ENCODE peak calls at places on chromosomes 11 and 22, in four cellular contexts. C, Q, A and D are unnamed samples.

GRCh38 chr11:13329670-13330401 is 52.2 kb downstream of the BMAL1 start:
- DNase-seq in C (no peak), Q (no peak), A (no peak), D (no peak)

GRCh38 chr11:17760102-17761029 is 25.8 kb downstream of the KCNC1 start:
- DNase-seq in C (no peak), Q (peak; percentile 55), A (peak; percentile 64), D (peak; percentile 65)

GRCh38 chr11:118046051-118046963 is 30.6 kb upstream of the TMPRSS4 start:
- DNase-seq in C (no peak), Q (no peak), A (no peak), D (peak; percentile 52)

GRCh38 chr11:57751676-57752253 is at the start of gene BTBD18:
- DNase-seq in C (no peak), Q (peak; percentile 76), A (peak; percentile 63), D (peak; percentile 54)

GRCh38 chr22:22798716-22799115 is 88.9 kb upstream of the IGLL5 start:
- DNase-seq in C (no peak), Q (no peak), A (no peak), D (no peak)

GRCh38 chr22:19448076-19448607 is 631 bp upstream of the C22orf39 start:
- DNase-seq in C (no peak), Q (peak; percentile 86), A (peak; percentile 70), D (peak; percentile 86)

GRCh38 chr11:112255075-112255739 is 5.5 kb downstream of the PLET1 start:
- DNase-seq in C (no peak), Q (peak; percentile 84), A (peak; percentile 9), D (no peak)

GRCh38 chr22:45830531-45831245 is 146.3 kb downstream of the WNT7B start:
- DNase-seq in C (no peak), Q (peak; percentile 11), A (no peak), D (no peak)

GRCh38 chr11:34214961-34215805 is 109.8 kb downstream of the NAT10 start:
- DNase-seq in C (no peak), Q (no peak), A (no peak), D (no peak)

GRCh38 chr11:44096360-44097188 is 1.1 kb downstream of the EXT2 start:
- DNase-seq in C (no peak), Q (peak; percentile 27), A (no peak), D (no peak)

GRCh38 chr11:72776844-72777754 is 16.7 kb downstream of the STARD10 start:
- DNase-seq in C (no peak), Q (no peak), A (no peak), D (no peak)

GRCh38 chr22:27074016-27074415 is 416.6 kb downstream of the MIAT start:
- DNase-seq in C (no peak), Q (no peak), A (no peak), D (no peak)

GRCh38 chr22:49247194-49247924 is 580.3 kb downstream of the BRD1 start:
- DNase-seq in C (no peak), Q (no peak), A (no peak), D (no peak)

GRCh38 chr22:20777420-20778177 is 3.7 kb downstream of the SERPIND1 start:
- DNase-seq in C (no peak), Q (peak; percentile 95), A (peak; percentile 78), D (no peak)

GRCh38 chr11:398826-399225 is 4.8 kb downstream of the PKP3 start:
- DNase-seq in C (no peak), Q (peak; percentile 54), A (no peak), D (no peak)

GRCh38 chr11:15434529-15434928 is 319.8 kb downstream of the INSC start:
- DNase-seq in C (no peak), Q (no peak), A (no peak), D (no peak)

GRCh38 chr11:73216466-73216865 is 1.6 kb upstream of the P2RY2 start:
- DNase-seq in C (no peak), Q (no peak), A (peak; percentile 70), D (no peak)

GRCh38 chr22:43017525-43018290 is 2.8 kb upstream of the PACSIN2 start:
- DNase-seq in C (no peak), Q (no peak), A (no peak), D (no peak)

GRCh38 chr11:111206472-111206871 is 39.1 kb upstream of the POU2AF2 start:
- DNase-seq in C (no peak), Q (peak; percentile 64), A (no peak), D (no peak)

GRCh38 chr22:41762980-41763779 is 37.3 kb upstream of the CCDC134 start:
- DNase-seq in C (no peak), Q (peak; percentile 37), A (peak; percentile 72), D (peak; percentile 84)

GRCh38 chr22:47382164-47382890 is 619.9 kb downstream of the TBC1D22A start:
- DNase-seq in C (peak; percentile 32), Q (no peak), A (no peak), D (no peak)

GRCh38 chr11:96715208-96715607 is 325.4 kb downstream of the JRKL start:
- DNase-seq in C (no peak), Q (peak; percentile 35), A (no peak), D (no peak)

GRCh38 chr11:119783466-119784400 is 54.7 kb upstream of the NECTIN1 start:
- DNase-seq in C (peak; percentile 58), Q (peak; percentile 20), A (peak; percentile 17), D (peak; percentile 31)
- H3K4me3 ChIP-seq in C (no peak overlapping the region), Q (no peak overlapping the region), A (no peak overlapping the region), D (no peak overlapping the region)

DNA sequence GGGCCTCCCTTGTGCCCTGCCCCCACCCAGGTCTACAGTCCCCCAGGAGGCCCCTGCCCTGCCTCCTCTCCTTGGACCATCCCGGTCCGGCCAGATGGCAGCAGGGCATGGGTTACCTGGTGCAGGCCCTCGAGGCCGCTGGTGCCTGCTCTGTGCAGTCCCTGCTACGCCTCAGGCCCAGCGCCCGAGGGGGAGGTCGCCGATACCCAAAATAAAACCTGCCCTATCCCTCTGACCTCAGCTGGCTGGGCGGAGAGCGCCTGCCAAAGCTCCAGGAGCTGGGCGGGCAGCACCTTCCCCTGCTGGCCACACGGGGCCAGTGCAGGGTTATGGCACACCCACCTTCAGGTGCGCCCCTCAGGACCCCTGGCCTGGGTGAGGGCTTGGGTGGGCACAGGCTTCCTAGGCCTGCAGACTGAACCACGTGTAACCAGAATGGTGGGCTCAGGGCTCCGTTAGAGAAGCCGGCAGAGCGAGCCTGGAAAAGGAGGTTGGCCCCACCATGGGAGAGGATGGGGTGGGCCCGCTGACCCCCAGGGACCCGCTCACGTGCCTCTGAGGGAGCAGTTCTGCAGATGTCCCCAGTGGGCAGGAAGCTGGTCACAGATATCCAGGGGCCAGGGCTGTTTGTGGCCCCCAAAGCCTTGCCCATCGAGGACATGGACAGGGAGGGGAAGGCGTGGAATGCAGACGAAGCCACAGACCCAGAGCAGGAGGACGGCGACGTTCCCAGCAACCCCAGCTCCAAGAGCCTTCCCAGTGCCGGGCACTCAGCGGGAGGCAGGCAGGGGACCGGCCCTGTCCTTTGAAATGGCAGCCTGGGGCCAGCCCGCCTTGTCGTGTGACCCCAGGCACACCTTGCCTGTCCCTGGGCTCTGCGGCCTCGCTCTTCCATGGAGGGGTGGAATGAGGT is 1.7 kb upstream of the TNNT3 start:
- DNase-seq in C (no peak), Q (no peak), A (no peak), D (peak; percentile 33)
- TF ChIP-seq CTCF in C (peak; percentile 24), Q (peak; percentile 32), A (peak; percentile 29), D (peak; percentile 58)

GRCh38 chr11:46380340-46381045 is 976 bp upstream of the MDK start:
- DNase-seq in C (peak; percentile 92), Q (peak; percentile 71), A (peak; percentile 75), D (peak; percentile 44)

GRCh38 chr11:46381836-46382643 is 571 bp downstream of the MDK start:
- DNase-seq in C (peak; percentile 85), Q (peak; percentile 44), A (peak; percentile 30), D (no peak)

GRCh38 chr11:46383404-46383758 is 1.9 kb downstream of the MDK start:
- DNase-seq in C (no peak), Q (no peak), A (no peak), D (no peak)

GRCh38 chr11:46382644-46383403 is 1.4 kb downstream of the MDK start:
- DNase-seq in C (no peak), Q (peak; percentile 69), A (peak; percentile 29), D (no peak)

GRCh38 chr11:46381046-46381835 is at the start of gene MDK:
- DNase-seq in C (peak; percentile 83), Q (peak; percentile 56), A (peak; percentile 16), D (no peak)
- H3K4me3 ChIP-seq in C (peak within 1 kb of the TSS; percentile 61), Q (peak within 1 kb of the TSS; percentile 63), A (peak within 1 kb of the TSS; percentile 25), D (peak within 1 kb of the TSS; percentile 68)

GRCh38 chr11:91041626-91042025 is 818.8 kb upstream of the CHORDC1 start:
- DNase-seq in C (no peak), Q (no peak), A (no peak), D (no peak)
- TF ChIP-seq CTCF in C (no peak), Q (no peak), A (no peak), D (no peak)

GRCh38 chr11:19435306-19435989 is 194.7 kb upstream of the E2F8 start:
- DNase-seq in C (no peak), Q (no peak), A (no peak), D (peak; percentile 26)
- H3K4me3 ChIP-seq in C (no peak overlapping the region), Q (no peak overlapping the region), A (no peak overlapping the region), D (no peak overlapping the region)